ENCODE peak calls at places on chromosomes 3 and 15, in eight cellular contexts. One of them, this sample, is unnamed.

GRCh38 chr3:4730734-4731133 is 237.6 kb downstream of the ITPR1 start:
- DNase-seq in NCI-H345: no peak
- DNase-seq in ACHN: peak; percentile 24
- DNase-seq in mesenteric fat pad: no peak
- DNase-seq in NCI-H526 treated with DMSO at 0.1 percent for 48 hours: no peak
- DNase-seq in myocyte: no peak
- DNase-seq in stimulated activated naive B cell treated with anti-CD40 and anti-IgM and Interleukin-4, amounts not matched to agents 10 μg/mL and 1 μg/mL and 100 μg/mL, for 72 hours: no peak
- DNase-seq in AG04450: no peak
- DNase-seq in this sample: no peak

GRCh38 chr15:87626835-87627234 is 629.7 kb downstream of the NTRK3 start:
- DNase-seq in NCI-H345: no peak
- DNase-seq in ACHN: no peak
- DNase-seq in mesenteric fat pad: no peak
- DNase-seq in NCI-H526 treated with DMSO at 0.1 percent for 48 hours: no peak
- DNase-seq in myocyte: no peak
- DNase-seq in stimulated activated naive B cell treated with anti-CD40 and anti-IgM and Interleukin-4, amounts not matched to agents 10 μg/mL and 1 μg/mL and 100 μg/mL, for 72 hours: no peak
- DNase-seq in AG04450: no peak
- DNase-seq in this sample: no peak

GRCh38 chr3:172305552-172305951 is 142.7 kb downstream of the GHSR start:
- DNase-seq in NCI-H345: no peak
- DNase-seq in ACHN: peak; percentile 53
- DNase-seq in mesenteric fat pad: no peak
- DNase-seq in NCI-H526 treated with DMSO at 0.1 percent for 48 hours: no peak
- DNase-seq in myocyte: no peak
- DNase-seq in stimulated activated naive B cell treated with anti-CD40 and anti-IgM and Interleukin-4, amounts not matched to agents 10 μg/mL and 1 μg/mL and 100 μg/mL, for 72 hours: no peak
- DNase-seq in AG04450: no peak
- DNase-seq in this sample: peak; percentile 69

GRCh38 chr3:115785782-115786181 is 162.5 kb downstream of the GAP43 start:
- DNase-seq in NCI-H345: no peak
- DNase-seq in ACHN: no peak
- DNase-seq in mesenteric fat pad: no peak
- DNase-seq in NCI-H526 treated with DMSO at 0.1 percent for 48 hours: no peak
- DNase-seq in myocyte: no peak
- DNase-seq in stimulated activated naive B cell treated with anti-CD40 and anti-IgM and Interleukin-4, amounts not matched to agents 10 μg/mL and 1 μg/mL and 100 μg/mL, for 72 hours: no peak
- DNase-seq in AG04450: no peak
- DNase-seq in this sample: no peak

GRCh38 chr3:21839592-21839991 is 88.6 kb upstream of the ZNF385D start:
- DNase-seq in NCI-H345: no peak
- DNase-seq in ACHN: peak; percentile 12
- DNase-seq in mesenteric fat pad: no peak
- DNase-seq in NCI-H526 treated with DMSO at 0.1 percent for 48 hours: no peak
- DNase-seq in myocyte: peak; percentile 86
- DNase-seq in stimulated activated naive B cell treated with anti-CD40 and anti-IgM and Interleukin-4, amounts not matched to agents 10 μg/mL and 1 μg/mL and 100 μg/mL, for 72 hours: no peak
- DNase-seq in AG04450: no peak
- DNase-seq in this sample: peak; percentile 94

GRCh38 chr15:100252779-100253417 is 88.9 kb downstream of the ADAMTS17 start:
- DNase-seq in NCI-H345: no peak
- DNase-seq in ACHN: no peak
- DNase-seq in mesenteric fat pad: no peak
- DNase-seq in NCI-H526 treated with DMSO at 0.1 percent for 48 hours: no peak
- DNase-seq in myocyte: no peak
- DNase-seq in stimulated activated naive B cell treated with anti-CD40 and anti-IgM and Interleukin-4, amounts not matched to agents 10 μg/mL and 1 μg/mL and 100 μg/mL, for 72 hours: no peak
- DNase-seq in AG04450: no peak
- DNase-seq in this sample: no peak

GRCh38 chr3:130093741-130094391 is 12.2 kb downstream of the ALG1L2 start:
- DNase-seq in NCI-H345: no peak
- DNase-seq in ACHN: no peak
- DNase-seq in mesenteric fat pad: no peak
- DNase-seq in NCI-H526 treated with DMSO at 0.1 percent for 48 hours: no peak
- DNase-seq in myocyte: peak; percentile 79
- DNase-seq in stimulated activated naive B cell treated with anti-CD40 and anti-IgM and Interleukin-4, amounts not matched to agents 10 μg/mL and 1 μg/mL and 100 μg/mL, for 72 hours: peak; percentile 69
- DNase-seq in AG04450: no peak
- DNase-seq in this sample: no peak

GRCh38 chr3:149442845-149443544 is 31.5 kb upstream of the TM4SF4 start:
- DNase-seq in NCI-H345: no peak
- DNase-seq in ACHN: no peak
- DNase-seq in mesenteric fat pad: no peak
- DNase-seq in NCI-H526 treated with DMSO at 0.1 percent for 48 hours: no peak
- DNase-seq in myocyte: peak; percentile 71
- DNase-seq in stimulated activated naive B cell treated with anti-CD40 and anti-IgM and Interleukin-4, amounts not matched to agents 10 μg/mL and 1 μg/mL and 100 μg/mL, for 72 hours: no peak
- DNase-seq in AG04450: no peak
- DNase-seq in this sample: no peak

GRCh38 chr3:51777985-51778384 is 1.1 kb downstream of the IQCF6 start:
- DNase-seq in NCI-H345: peak; percentile 17
- DNase-seq in ACHN: no peak
- DNase-seq in mesenteric fat pad: no peak
- DNase-seq in NCI-H526 treated with DMSO at 0.1 percent for 48 hours: no peak
- DNase-seq in myocyte: peak; percentile 49
- DNase-seq in stimulated activated naive B cell treated with anti-CD40 and anti-IgM and Interleukin-4, amounts not matched to agents 10 μg/mL and 1 μg/mL and 100 μg/mL, for 72 hours: no peak
- DNase-seq in AG04450: no peak
- DNase-seq in this sample: no peak

GRCh38 chr3:118987466-118987865 is 47.2 kb downstream of the IGSF11 start:
- DNase-seq in NCI-H345: no peak
- DNase-seq in ACHN: no peak
- DNase-seq in mesenteric fat pad: no peak
- DNase-seq in NCI-H526 treated with DMSO at 0.1 percent for 48 hours: no peak
- DNase-seq in myocyte: peak; percentile 47
- DNase-seq in stimulated activated naive B cell treated with anti-CD40 and anti-IgM and Interleukin-4, amounts not matched to agents 10 μg/mL and 1 μg/mL and 100 μg/mL, for 72 hours: no peak
- DNase-seq in AG04450: no peak
- DNase-seq in this sample: peak; percentile 64

GRCh38 chr15:99305761-99306505 is 54.7 kb downstream of the LRRC28 start:
- DNase-seq in NCI-H345: peak; percentile 35
- DNase-seq in ACHN: peak; percentile 70
- DNase-seq in mesenteric fat pad: no peak
- DNase-seq in NCI-H526 treated with DMSO at 0.1 percent for 48 hours: peak; percentile 24
- DNase-seq in myocyte: peak; percentile 97
- DNase-seq in stimulated activated naive B cell treated with anti-CD40 and anti-IgM and Interleukin-4, amounts not matched to agents 10 μg/mL and 1 μg/mL and 100 μg/mL, for 72 hours: no peak
- DNase-seq in AG04450: peak; percentile 78
- DNase-seq in this sample: peak; percentile 72

GRCh38 chr3:150787741-150788370 is 24.9 kb upstream of the SIAH2 start:
- DNase-seq in NCI-H345: peak; percentile 71
- DNase-seq in ACHN: peak; percentile 66
- DNase-seq in mesenteric fat pad: no peak
- DNase-seq in NCI-H526 treated with DMSO at 0.1 percent for 48 hours: peak; percentile 47
- DNase-seq in myocyte: peak; percentile 72
- DNase-seq in stimulated activated naive B cell treated with anti-CD40 and anti-IgM and Interleukin-4, amounts not matched to agents 10 μg/mL and 1 μg/mL and 100 μg/mL, for 72 hours: peak; percentile 54
- DNase-seq in AG04450: no peak
- DNase-seq in this sample: peak; percentile 50

GRCh38 chr3:63032876-63033275 is 157.7 kb upstream of the CADPS start:
- DNase-seq in NCI-H345: no peak
- DNase-seq in ACHN: no peak
- DNase-seq in mesenteric fat pad: no peak
- DNase-seq in NCI-H526 treated with DMSO at 0.1 percent for 48 hours: no peak
- DNase-seq in myocyte: no peak
- DNase-seq in stimulated activated naive B cell treated with anti-CD40 and anti-IgM and Interleukin-4, amounts not matched to agents 10 μg/mL and 1 μg/mL and 100 μg/mL, for 72 hours: no peak
- DNase-seq in AG04450: no peak
- DNase-seq in this sample: no peak

GRCh38 chr3:22835041-22835440 is 368.1 kb upstream of the UBE2E2 start:
- DNase-seq in NCI-H345: no peak
- DNase-seq in ACHN: peak; percentile 79
- DNase-seq in mesenteric fat pad: no peak
- DNase-seq in NCI-H526 treated with DMSO at 0.1 percent for 48 hours: no peak
- DNase-seq in myocyte: peak; percentile 0
- DNase-seq in stimulated activated naive B cell treated with anti-CD40 and anti-IgM and Interleukin-4, amounts not matched to agents 10 μg/mL and 1 μg/mL and 100 μg/mL, for 72 hours: no peak
- DNase-seq in AG04450: no peak
- DNase-seq in this sample: peak; percentile 12

GRCh38 chr3:55454611-55455010 is 32.5 kb downstream of the WNT5A start:
- DNase-seq in NCI-H345: no peak
- DNase-seq in ACHN: no peak
- DNase-seq in mesenteric fat pad: no peak
- DNase-seq in NCI-H526 treated with DMSO at 0.1 percent for 48 hours: no peak
- DNase-seq in myocyte: peak; percentile 81
- DNase-seq in stimulated activated naive B cell treated with anti-CD40 and anti-IgM and Interleukin-4, amounts not matched to agents 10 μg/mL and 1 μg/mL and 100 μg/mL, for 72 hours: no peak
- DNase-seq in AG04450: no peak
- DNase-seq in this sample: peak; percentile 54

GRCh38 chr15:37837276-37837675 is 97.2 kb upstream of the TMCO5A start:
- DNase-seq in NCI-H345: peak; percentile 11
- DNase-seq in ACHN: no peak
- DNase-seq in mesenteric fat pad: no peak
- DNase-seq in NCI-H526 treated with DMSO at 0.1 percent for 48 hours: no peak
- DNase-seq in myocyte: peak; percentile 37
- DNase-seq in stimulated activated naive B cell treated with anti-CD40 and anti-IgM and Interleukin-4, amounts not matched to agents 10 μg/mL and 1 μg/mL and 100 μg/mL, for 72 hours: no peak
- DNase-seq in AG04450: no peak
- DNase-seq in this sample: peak; percentile 28

GRCh38 chr3:127770671-127771370 is 51.5 kb downstream of the MGLL start:
- DNase-seq in NCI-H345: peak; percentile 24
- DNase-seq in ACHN: no peak
- DNase-seq in mesenteric fat pad: no peak
- DNase-seq in NCI-H526 treated with DMSO at 0.1 percent for 48 hours: no peak
- DNase-seq in myocyte: peak; percentile 75
- DNase-seq in stimulated activated naive B cell treated with anti-CD40 and anti-IgM and Interleukin-4, amounts not matched to agents 10 μg/mL and 1 μg/mL and 100 μg/mL, for 72 hours: no peak
- DNase-seq in AG04450: no peak
- DNase-seq in this sample: no peak

GRCh38 chr3:28575748-28576589 is 227.3 kb upstream of the AZI2 start:
- DNase-seq in NCI-H345: peak; percentile 53
- DNase-seq in ACHN: peak; percentile 5
- DNase-seq in mesenteric fat pad: no peak
- DNase-seq in NCI-H526 treated with DMSO at 0.1 percent for 48 hours: no peak
- DNase-seq in myocyte: peak; percentile 52
- DNase-seq in stimulated activated naive B cell treated with anti-CD40 and anti-IgM and Interleukin-4, amounts not matched to agents 10 μg/mL and 1 μg/mL and 100 μg/mL, for 72 hours: no peak
- DNase-seq in AG04450: no peak
- DNase-seq in this sample: peak; percentile 9

GRCh38 chr15:52071570-52071969 is 41.0 kb downstream of the BCL2L10 start:
- DNase-seq in NCI-H345: no peak
- DNase-seq in ACHN: no peak
- DNase-seq in mesenteric fat pad: no peak
- DNase-seq in NCI-H526 treated with DMSO at 0.1 percent for 48 hours: no peak
- DNase-seq in myocyte: no peak
- DNase-seq in stimulated activated naive B cell treated with anti-CD40 and anti-IgM and Interleukin-4, amounts not matched to agents 10 μg/mL and 1 μg/mL and 100 μg/mL, for 72 hours: no peak
- DNase-seq in AG04450: no peak
- DNase-seq in this sample: no peak

GRCh38 chr15:100140527-100141303 is 201.1 kb downstream of the ADAMTS17 start:
- DNase-seq in NCI-H345: no peak
- DNase-seq in ACHN: no peak
- DNase-seq in mesenteric fat pad: no peak
- DNase-seq in NCI-H526 treated with DMSO at 0.1 percent for 48 hours: no peak
- DNase-seq in myocyte: no peak
- DNase-seq in stimulated activated naive B cell treated with anti-CD40 and anti-IgM and Interleukin-4, amounts not matched to agents 10 μg/mL and 1 μg/mL and 100 μg/mL, for 72 hours: no peak
- DNase-seq in AG04450: no peak
- DNase-seq in this sample: no peak

GRCh38 chr3:196149375-196149774 is 61.8 kb downstream of the ZDHHC19 start:
- DNase-seq in NCI-H345: no peak
- DNase-seq in ACHN: no peak
- DNase-seq in mesenteric fat pad: no peak
- DNase-seq in NCI-H526 treated with DMSO at 0.1 percent for 48 hours: no peak
- DNase-seq in myocyte: no peak
- DNase-seq in stimulated activated naive B cell treated with anti-CD40 and anti-IgM and Interleukin-4, amounts not matched to agents 10 μg/mL and 1 μg/mL and 100 μg/mL, for 72 hours: no peak
- DNase-seq in AG04450: no peak
- DNase-seq in this sample: no peak

GRCh38 chr3:78483070-78483469 is 1284.7 kb downstream of the ROBO1 start:
- DNase-seq in NCI-H345: no peak
- DNase-seq in ACHN: no peak
- DNase-seq in mesenteric fat pad: no peak
- DNase-seq in NCI-H526 treated with DMSO at 0.1 percent for 48 hours: no peak
- DNase-seq in myocyte: no peak
- DNase-seq in stimulated activated naive B cell treated with anti-CD40 and anti-IgM and Interleukin-4, amounts not matched to agents 10 μg/mL and 1 μg/mL and 100 μg/mL, for 72 hours: no peak
- DNase-seq in AG04450: no peak
- DNase-seq in this sample: no peak

GRCh38 chr3:57586778-57587177 is 10.4 kb downstream of the ARF4 start:
- DNase-seq in NCI-H345: no peak
- DNase-seq in ACHN: no peak
- DNase-seq in mesenteric fat pad: no peak
- DNase-seq in NCI-H526 treated with DMSO at 0.1 percent for 48 hours: no peak
- DNase-seq in myocyte: no peak
- DNase-seq in stimulated activated naive B cell treated with anti-CD40 and anti-IgM and Interleukin-4, amounts not matched to agents 10 μg/mL and 1 μg/mL and 100 μg/mL, for 72 hours: no peak
- DNase-seq in AG04450: no peak
- DNase-seq in this sample: no peak

GRCh38 chr3:194736896-194737600 is 51.4 kb downstream of the FAM43A start:
- DNase-seq in NCI-H345: no peak
- DNase-seq in ACHN: no peak
- DNase-seq in mesenteric fat pad: no peak
- DNase-seq in NCI-H526 treated with DMSO at 0.1 percent for 48 hours: no peak
- DNase-seq in myocyte: no peak
- DNase-seq in stimulated activated naive B cell treated with anti-CD40 and anti-IgM and Interleukin-4, amounts not matched to agents 10 μg/mL and 1 μg/mL and 100 μg/mL, for 72 hours: peak; percentile 62
- DNase-seq in AG04450: no peak
- DNase-seq in this sample: no peak

GRCh38 chr15:101255615-101256350 is 3.9 kb upstream of the CHSY1 start:
- DNase-seq in NCI-H345: no peak
- DNase-seq in ACHN: no peak
- DNase-seq in mesenteric fat pad: no peak
- DNase-seq in NCI-H526 treated with DMSO at 0.1 percent for 48 hours: no peak
- DNase-seq in myocyte: no peak
- DNase-seq in stimulated activated naive B cell treated with anti-CD40 and anti-IgM and Interleukin-4, amounts not matched to agents 10 μg/mL and 1 μg/mL and 100 μg/mL, for 72 hours: no peak
- DNase-seq in AG04450: no peak
- DNase-seq in this sample: no peak

GRCh38 chr3:127041933-127042332 is 59.0 kb downstream of the PLXNA1 start:
- DNase-seq in NCI-H345: no peak
- DNase-seq in ACHN: no peak
- DNase-seq in mesenteric fat pad: no peak
- DNase-seq in NCI-H526 treated with DMSO at 0.1 percent for 48 hours: no peak
- DNase-seq in myocyte: no peak
- DNase-seq in stimulated activated naive B cell treated with anti-CD40 and anti-IgM and Interleukin-4, amounts not matched to agents 10 μg/mL and 1 μg/mL and 100 μg/mL, for 72 hours: no peak
- DNase-seq in AG04450: no peak
- DNase-seq in this sample: no peak

GRCh38 chr15:101258238-101259144 is 6.6 kb upstream of the CHSY1 start:
- DNase-seq in NCI-H345: peak; percentile 58
- DNase-seq in ACHN: peak; percentile 68
- DNase-seq in mesenteric fat pad: no peak
- DNase-seq in NCI-H526 treated with DMSO at 0.1 percent for 48 hours: peak; percentile 58
- DNase-seq in myocyte: peak; percentile 73
- DNase-seq in stimulated activated naive B cell treated with anti-CD40 and anti-IgM and Interleukin-4, amounts not matched to agents 10 μg/mL and 1 μg/mL and 100 μg/mL, for 72 hours: no peak
- DNase-seq in AG04450: no peak
- DNase-seq in this sample: peak; percentile 55

This sample was measured in stromal cell of bone marrow.